ENCODE peak calls at places on chromosomes 1 and 21, in ten cellular contexts. N, P, U, K, H, I, O, C, T and V are unnamed samples. For H3K4me1, the result is how much of the 10 kb centered on the place peaks cover.

GRCh38 chr1:19315378-19316206 is 3.5 kb downstream of the SLC66A1 start:
- DNase-seq in N (no peak), P (no peak), U (no peak), K (no peak), H (no peak), I (no peak), O (no peak), C (peak), T (peak), V (no peak)

GRCh38 chr1:52511439-52511838 is 41.5 kb downstream of the TUT4 start:
- DNase-seq in N (no peak), P (no peak), U (no peak), K (no peak), H (no peak), I (no peak), O (no peak), C (no peak), T (no peak), V (no peak)

GRCh38 chr1:66527688-66528087 is 6.3 kb upstream of the SGIP1 start:
- DNase-seq in N (no peak), P (no peak), U (no peak), K (no peak), H (no peak), I (peak), O (no peak), C (no peak), T (no peak), V (no peak)

GRCh38 chr1:54800041-54800898 is 853 bp downstream of the TTC22 start:
- DNase-seq in N (no peak), P (no peak), U (no peak), K (no peak), H (no peak), I (peak), O (no peak), C (no peak), T (peak), V (peak)

GRCh38 chr1:29801561-29801973 is 565.2 kb downstream of the PTPRU start:
- DNase-seq in N (no peak), P (peak), U (no peak), K (peak), H (no peak), I (no peak), O (peak), C (no peak), T (no peak), V (no peak)

GRCh38 chr1:171251042-171251740 is 2.9 kb downstream of the FMO1 start:
- DNase-seq in N (no peak), P (peak), U (peak), K (no peak), H (no peak), I (peak), O (no peak), C (no peak), T (no peak), V (peak)

GRCh38 chr1:27436204-27437159 is 44.1 kb downstream of the GPR3 start:
- DNase-seq in N (peak), P (no peak), U (peak), K (no peak), H (no peak), I (no peak), O (no peak), C (no peak), T (no peak), V (peak)

GRCh38 chr1:147826259-147826658 is 65.9 kb upstream of the GJA5 start:
- DNase-seq in N (no peak), P (no peak), U (no peak), K (no peak), H (no peak), I (no peak), O (no peak), C (no peak), T (no peak), V (no peak)

GRCh38 chr21:41216486-41216885 is 48.5 kb downstream of the BACE2 start:
- DNase-seq in N (no peak), P (no peak), U (no peak), K (no peak), H (no peak), I (no peak), O (no peak), C (no peak), T (no peak), V (no peak)

GRCh38 chr1:159188375-159188788 is 16.3 kb upstream of the ACKR1 start:
- DNase-seq in N (no peak), P (peak), U (no peak), K (no peak), H (no peak), I (peak), O (no peak), C (no peak), T (peak), V (peak)

GRCh38 chr1:188237573-188238353 is 1409.0 kb downstream of the PLA2G4A start:
- DNase-seq in N (peak), P (no peak), U (peak), K (no peak), H (no peak), I (no peak), O (no peak), C (no peak), T (no peak), V (no peak)

GRCh38 chr1:64469977-64470669 is at the start of gene CACHD1:
- DNase-seq in N (peak), P (peak), U (peak), K (peak), H (peak), I (peak), O (peak), C (no peak), T (peak), V (peak)

GRCh38 chr1:241658081-241658793 is 6.2 kb downstream of the WDR64 start:
- DNase-seq in N (no peak), P (no peak), U (no peak), K (no peak), H (no peak), I (no peak), O (no peak), C (no peak), T (no peak), V (no peak)

GRCh38 chr1:116232989-116233514 is 121.9 kb downstream of the MAB21L3 start:
- DNase-seq in N (no peak), P (no peak), U (no peak), K (no peak), H (no peak), I (no peak), O (no peak), C (peak), T (no peak), V (no peak)

GRCh38 chr21:42113926-42114409 is 42.9 kb downstream of the UMODL1 start:
- DNase-seq in N (no peak), P (no peak), U (no peak), K (no peak), H (peak), I (no peak), O (no peak), C (no peak), T (no peak), V (no peak)

GRCh38 chr1:33612877-33613487 is 140.5 kb downstream of the ZSCAN20 start:
- DNase-seq in N (peak), P (peak), U (peak), K (peak), H (no peak), I (peak), O (peak), C (no peak), T (no peak), V (peak)

GRCh38 chr1:10674700-10675598 is 121.5 kb downstream of the CASZ1 start:
- DNase-seq in N (no peak), P (peak), U (no peak), K (no peak), H (no peak), I (no peak), O (no peak), C (no peak), T (no peak), V (peak)

GRCh38 chr21:38793926-38794713 is 11.6 kb upstream of the ETS2 start:
- DNase-seq in N (no peak), P (no peak), U (no peak), K (no peak), H (no peak), I (no peak), O (no peak), C (no peak), T (no peak), V (no peak)

GRCh38 chr1:38004284-38005101 is 821 bp downstream of the FHL3 start:
- DNase-seq in N (no peak), P (no peak), U (no peak), K (no peak), H (no peak), I (no peak), O (peak), C (no peak), T (no peak), V (no peak)

GRCh38 chr21:45515241-45516061 is 26.8 kb downstream of the SLC19A1 start:
- DNase-seq in N (no peak), P (no peak), U (no peak), K (no peak), H (no peak), I (peak), O (no peak), C (no peak), T (peak), V (no peak)
- TF ChIP-seq CTCF in N (no peak), P (no peak), U (no peak), K (no peak), H (peak), I (peak), O (no peak), C (no peak), T (no peak), V (no peak)

GRCh38 chr1:1281533-1282321 is 1.5 kb downstream of the SCNN1D start:
- DNase-seq in N (no peak), P (peak), U (no peak), K (no peak), H (peak), I (no peak), O (peak), C (no peak), T (peak), V (peak)
- TF ChIP-seq POLR2AphosphoS5 in N (no peak), P (no peak), U (no peak), K (no peak), H (no peak), I (no peak), O (no peak), C (no peak), T (no peak), V (peak)

GRCh38 chr1:58895559-58896135 is 111.8 kb upstream of the JUN start:
- DNase-seq in N (no peak), P (no peak), U (no peak), K (no peak), H (no peak), I (no peak), O (no peak), C (no peak), T (no peak), V (no peak)
- H3K4me1 ChIP-seq in N (under half), P (half or more), U (under half), K (half or more), H (under half), I (under half), O (under half), C (under half), T (under half), V (under half)

GRCh38 chr1:82567308-82567707 is 766.6 kb downstream of the ADGRL2 start:
- DNase-seq in N (no peak), P (no peak), U (no peak), K (no peak), H (no peak), I (no peak), O (no peak), C (no peak), T (no peak), V (no peak)

GRCh38 chr1:82562448-82562847 is 761.7 kb downstream of the ADGRL2 start:
- DNase-seq in N (no peak), P (no peak), U (no peak), K (no peak), H (no peak), I (no peak), O (no peak), C (no peak), T (no peak), V (no peak)

GRCh38 chr1:82564338-82564737 is 763.6 kb downstream of the ADGRL2 start:
- DNase-seq in N (no peak), P (no peak), U (no peak), K (no peak), H (no peak), I (no peak), O (no peak), C (no peak), T (no peak), V (no peak)

GRCh38 chr1:82565546-82565945 is 764.8 kb downstream of the ADGRL2 start:
- DNase-seq in N (peak), P (no peak), U (peak), K (no peak), H (no peak), I (no peak), O (no peak), C (no peak), T (no peak), V (no peak)

GRCh38 chr1:82565146-82565545 is 764.4 kb downstream of the ADGRL2 start:
- DNase-seq in N (no peak), P (no peak), U (peak), K (no peak), H (no peak), I (peak), O (no peak), C (no peak), T (no peak), V (no peak)
- TF ChIP-seq CTCF in N (no peak), P (no peak), U (no peak), K (no peak), H (peak), I (peak), O (peak), C (no peak), T (no peak), V (no peak)

DNA sequence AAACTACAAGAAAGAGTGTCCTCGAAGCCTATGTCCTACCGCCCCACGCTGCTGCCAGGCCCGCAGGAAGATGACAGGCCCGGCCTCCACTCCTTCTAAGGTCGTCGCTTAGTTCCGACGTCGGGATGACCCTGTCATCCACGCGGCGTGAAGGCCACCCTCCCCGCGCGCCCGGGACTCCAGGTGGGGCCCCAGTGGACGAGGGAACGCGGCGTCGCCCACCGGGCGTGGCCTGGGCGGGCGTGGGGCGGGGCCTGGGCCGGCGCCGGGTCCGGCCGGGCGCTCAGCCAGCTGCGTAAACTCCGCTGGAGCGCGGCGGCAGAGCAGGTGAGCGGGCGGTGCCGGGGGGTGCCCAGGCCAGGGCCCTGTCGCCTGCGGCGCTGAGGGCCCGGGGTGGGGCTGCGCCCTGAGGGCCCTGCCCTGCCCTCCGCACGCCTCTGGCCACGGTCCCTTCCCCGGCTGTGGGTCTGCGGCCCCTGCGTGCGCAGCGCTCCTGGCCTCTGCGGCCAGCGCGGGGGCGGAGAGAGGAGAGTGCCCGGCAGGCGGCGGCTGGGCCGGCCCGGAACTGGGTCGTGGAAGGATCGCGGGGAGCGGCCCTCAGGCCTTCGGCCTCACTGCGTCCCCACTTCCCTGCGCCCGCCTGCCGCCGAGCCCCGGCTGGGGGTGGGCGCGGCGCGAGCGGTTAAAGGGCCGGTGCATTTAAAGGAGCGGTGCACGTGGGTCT is at the start of gene PSEN2:
- DNase-seq in N (no peak), P (peak), U (peak), K (peak), H (peak), I (peak), O (peak), C (no peak), T (peak), V (peak)
- TF ChIP-seq POLR2AphosphoS5 in N (no peak), P (no peak), U (peak), K (peak), H (no peak), I (peak), O (no peak), C (no peak), T (no peak), V (peak)

DNA sequence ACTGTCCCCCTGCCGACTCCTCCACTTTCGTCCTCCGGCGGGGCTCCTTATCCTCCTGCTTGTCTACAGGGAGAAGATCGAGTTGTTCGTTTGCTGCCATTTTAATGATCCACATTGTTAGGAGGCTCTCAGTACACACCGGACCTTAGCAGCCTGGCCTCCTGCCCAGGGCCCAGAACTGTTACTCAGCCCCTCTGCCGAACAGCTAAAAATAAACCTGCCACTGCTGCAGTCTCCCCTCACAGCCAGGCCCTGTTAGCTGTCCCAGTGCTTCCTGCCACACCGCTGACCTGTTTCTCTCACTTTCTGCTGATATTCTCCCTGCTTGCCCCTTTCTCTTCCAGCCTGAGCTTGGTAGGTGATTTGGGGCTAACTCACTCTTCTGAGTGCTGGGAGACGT is 8.3 kb downstream of the MAPKAPK2 start:
- DNase-seq in N (no peak), P (peak), U (no peak), K (no peak), H (no peak), I (no peak), O (no peak), C (no peak), T (peak), V (peak)
- H3K4me1 ChIP-seq in N (under half), P (half or more), U (under half), K (half or more), H (under half), I (under half), O (half or more), C (under half), T (half or more), V (half or more)